ENCODE peak calls at places on chromosomes 4 and X, in eight cellular contexts. M, V, R, W, F, X, O and G are unnamed samples.

GRCh38 chr4:129950217-129950616 is 854.3 kb downstream of the C4orf33 start:
- DNase-seq in M (no peak), O (no peak), X (no peak), W (no peak), V (no peak), R (no peak), F (no peak), G (no peak)

GRCh38 chr4:128810331-128810870 is 901 bp downstream of the JADE1 start:
- DNase-seq in M (no peak), O (peak; percentile 59), F (peak; percentile 51), R (no peak), V (peak; percentile 15), W (peak; percentile 52), X (peak; percentile 9), G (peak; percentile 77)

GRCh38 chrX:77510007-77510406 is 62.8 kb downstream of the FGF16 start:
- DNase-seq in W (no peak), V (no peak), O (no peak), X (no peak), R (peak; percentile 62), F (no peak), M (no peak), G (no peak)

GRCh38 chr4:110586137-110586850 is 36.6 kb downstream of the PITX2 start:
- DNase-seq in V (peak; percentile 60), X (no peak), F (no peak), M (peak; percentile 77), O (no peak), W (no peak), R (peak; percentile 60), G (peak; percentile 8)

GRCh38 chr4:185597532-185598188 is 62.4 kb upstream of the PDLIM3 start:
- DNase-seq in R (peak; percentile 71), F (peak; percentile 50), W (peak; percentile 56), V (peak; percentile 38), M (peak; percentile 86), O (peak; percentile 79), X (peak; percentile 74), G (peak; percentile 86)

GRCh38 chr4:75658881-75659280 is 14.3 kb downstream of the G3BP2 start:
- DNase-seq in M (peak; percentile 34), V (peak; percentile 13), O (no peak), R (no peak), X (no peak), F (no peak), W (no peak), G (no peak)

GRCh38 chr4:5399790-5400421 is 308.5 kb downstream of the EVC2 start:
- DNase-seq in X (peak; percentile 52), O (no peak), M (peak; percentile 30), F (no peak), R (peak; percentile 25), V (peak; percentile 8), W (no peak), G (peak; percentile 32)

GRCh38 chr4:24664956-24665355 is 80.6 kb upstream of the DHX15 start:
- DNase-seq in W (no peak), R (no peak), F (no peak), X (no peak), O (no peak), V (no peak), M (peak; percentile 75), G (no peak)

GRCh38 chr4:9146967-9147366 is 23.2 kb upstream of the FAM90A26 start:
- DNase-seq in F (no peak), W (no peak), V (no peak), M (no peak), X (no peak), R (no peak), O (no peak), G (no peak)

GRCh38 chr4:188971125-188971524 is 831.9 kb downstream of the TRIML1 start:
- DNase-seq in V (no peak), O (no peak), W (peak; percentile 29), X (no peak), R (peak; percentile 33), M (no peak), F (no peak), G (no peak)

GRCh38 chr4:153234923-153235322 is 30.7 kb downstream of the TRIM2 start:
- DNase-seq in X (no peak), O (no peak), V (peak; percentile 27), F (no peak), W (no peak), R (peak; percentile 64), M (peak; percentile 67), G (no peak)

GRCh38 chrX:145687707-145688106 is 129.9 kb upstream of the SLITRK2 start:
- DNase-seq in F (no peak), W (no peak), R (no peak), X (no peak), O (no peak), M (no peak), V (no peak), G (no peak)

GRCh38 chr4:92825785-92826184 is 522.0 kb downstream of the GRID2 start:
- DNase-seq in W (no peak), X (no peak), M (no peak), F (no peak), R (no peak), O (no peak), V (no peak), G (no peak)

GRCh38 chr4:14415146-14415545 is 587.1 kb upstream of the CPEB2 start:
- DNase-seq in V (no peak), M (peak; percentile 57), O (no peak), R (no peak), F (no peak), X (peak; percentile 46), W (no peak), G (no peak)

GRCh38 chrX:131778269-131779218 is 234.7 kb downstream of the OR13H1 start:
- DNase-seq in M (peak; percentile 91), W (peak; percentile 43), V (no peak), O (no peak), X (no peak), R (no peak), F (peak; percentile 48), G (peak; percentile 27)

GRCh38 chrX:115584715-115585114 is 23.7 kb downstream of the PLS3 start:
- DNase-seq in R (peak; percentile 65), V (no peak), M (peak; percentile 27), O (no peak), F (no peak), X (no peak), W (no peak), G (peak; percentile 73)

GRCh38 chrX:18654873-18655836 is 16.8 kb downstream of the RS1 start:
- DNase-seq in R (no peak), F (no peak), W (peak; percentile 68), X (no peak), O (no peak), M (no peak), V (no peak), G (no peak)

GRCh38 chr4:181550381-181550780 is 692.8 kb upstream of the TENM3 start:
- DNase-seq in X (no peak), M (no peak), V (no peak), F (no peak), R (peak; percentile 11), O (no peak), W (no peak), G (no peak)

GRCh38 chrX:39764441-39764914 is 333.3 kb downstream of the BCOR start:
- DNase-seq in R (no peak), W (peak; percentile 57), M (no peak), O (no peak), F (no peak), X (no peak), V (no peak), G (no peak)

GRCh38 chrX:38505583-38505982 is 55.8 kb upstream of the TSPAN7 start:
- DNase-seq in F (no peak), X (no peak), W (no peak), R (no peak), O (no peak), V (no peak), M (no peak), G (no peak)

GRCh38 chrX:3663576-3664290 is 49.7 kb downstream of the PRKX start:
- DNase-seq in F (no peak), R (no peak), X (no peak), O (no peak), M (no peak), V (no peak), W (no peak), G (no peak)

GRCh38 chrX:8731579-8732395 is at the start of gene ANOS1:
- DNase-seq in R (peak; percentile 62), M (no peak), O (peak; percentile 81), X (peak; percentile 73), V (peak; percentile 27), F (no peak), W (peak; percentile 41), G (no peak)

GRCh38 chr4:114921790-114922581 is 191.4 kb downstream of the NDST4 start:
- DNase-seq in O (no peak), W (no peak), F (peak; percentile 62), X (no peak), R (no peak), V (no peak), M (no peak), G (no peak)

GRCh38 chrX:44105228-44105913 is 132.2 kb upstream of the NDP start:
- DNase-seq in F (no peak), O (no peak), X (no peak), M (no peak), R (no peak), V (no peak), W (no peak), G (no peak)

GRCh38 chr4:113635739-113636437 is 125.7 kb downstream of the CAMK2D start:
- DNase-seq in X (no peak), V (no peak), F (no peak), M (peak; percentile 79), W (no peak), O (no peak), R (peak; percentile 4), G (peak; percentile 9)

GRCh38 chr4:6504900-6505496 is 32.6 kb upstream of the PPP2R2C start:
- DNase-seq in R (no peak), X (no peak), F (no peak), M (no peak), W (no peak), O (no peak), V (peak; percentile 47), G (no peak)

GRCh38 chr4:128294464-128294863 is 6.9 kb upstream of the PGRMC2 start:
- DNase-seq in F (no peak), R (no peak), O (no peak), X (no peak), M (no peak), V (no peak), W (no peak), G (no peak)

GRCh38 chrX:31279359-31279758 is 207.5 kb upstream of the FTHL17 start:
- DNase-seq in W (no peak), F (no peak), R (peak; percentile 17), M (peak; percentile 3), V (no peak), X (no peak), O (no peak), G (peak; percentile 2)

GRCh38 chr4:2354760-2355159 is 63.7 kb downstream of the ZFYVE28 start:
- DNase-seq in R (no peak), M (no peak), X (no peak), O (no peak), F (no peak), W (no peak), V (no peak), G (peak; percentile 41)

GRCh38 chr4:54165438-54165837 is 63.7 kb upstream of the PDGFRA start:
- DNase-seq in V (peak; percentile 63), O (no peak), R (peak; percentile 87), F (no peak), X (no peak), W (no peak), M (peak; percentile 95), G (no peak)